ENCODE peak calls at places on chromosome 11, in nine cellular contexts. N is CD4-positive, alpha-beta memory T cell; I is breast epithelium; C is Karpas-422; R is endodermal cell; M is GM23338; S is vagina; O is A549; G is ovary. E is an unnamed sample.

GRCh38 chr11:103542851-103543250 is 433.6 kb downstream of the DYNC2H1 start:
- DNase-seq in N (no peak), I (no peak), C (no peak), R (no peak), M (no peak), S (no peak), O (no peak), G (no peak), E (no peak)

GRCh38 chr11:117658809-117659208 is 138.2 kb downstream of the DSCAML1 start:
- DNase-seq in N (no peak), I (no peak), C (no peak), R (no peak), M (no peak), S (no peak), O (no peak), G (no peak), E (no peak)

GRCh38 chr11:65298131-65298535 is 16.5 kb upstream of the CDC42EP2 start:
- DNase-seq in N (no peak), I (no peak), C (no peak), R (no peak), M (no peak), S (peak; percentile 96), O (no peak), G (peak; percentile 89), E (peak; percentile 97)

GRCh38 chr11:86460461-86461404 is 86.0 kb downstream of the CCDC81 start:
- DNase-seq in N (no peak), I (no peak), C (no peak), R (no peak), M (no peak), S (no peak), O (no peak), G (no peak), E (no peak)

GRCh38 chr11:87431386-87431785 is 393.7 kb downstream of the TMEM135 start:
- DNase-seq in N (no peak), I (no peak), C (no peak), R (no peak), M (no peak), S (no peak), O (no peak), G (no peak), E (no peak)

GRCh38 chr11:61277186-61277972 is 17.7 kb downstream of the VWCE start:
- DNase-seq in N (no peak), I (no peak), C (no peak), R (no peak), M (no peak), S (no peak), O (no peak), G (no peak), E (no peak)

GRCh38 chr11:106304274-106304673 is 226.8 kb downstream of the AASDHPPT start:
- DNase-seq in N (no peak), I (no peak), C (no peak), R (no peak), M (no peak), S (no peak), O (no peak), G (no peak), E (no peak)

GRCh38 chr11:83124631-83125424 is 32.1 kb upstream of the PCF11 start:
- DNase-seq in N (no peak), I (no peak), C (no peak), R (no peak), M (no peak), S (no peak), O (peak; percentile 21), G (no peak), E (no peak)

GRCh38 chr11:33687733-33688479 is 12.7 kb downstream of the C11orf91 start:
- DNase-seq in N (no peak), I (no peak), C (peak; percentile 75), R (peak; percentile 84), M (peak; percentile 86), S (peak; percentile 62), O (peak; percentile 76), G (peak; percentile 43), E (no peak)

GRCh38 chr11:46386005-46386331 is 4.5 kb downstream of the MDK start:
- DNase-seq in N (no peak), I (no peak), C (no peak), R (no peak), M (no peak), S (no peak), O (no peak), G (no peak), E (no peak)

GRCh38 chr11:46387456-46387855 is 4.1 kb downstream of the CHRM4 start:
- DNase-seq in N (no peak), I (no peak), C (no peak), R (no peak), M (no peak), S (no peak), O (no peak), G (no peak), E (no peak)

GRCh38 chr11:46387919-46388618 is 3.5 kb downstream of the CHRM4 start:
- DNase-seq in N (no peak), I (no peak), C (no peak), R (no peak), M (peak; percentile 34), S (no peak), O (no peak), G (no peak), E (peak; percentile 59)

GRCh38 chr11:46385169-46386004 is 3.9 kb downstream of the MDK start:
- DNase-seq in N (no peak), I (no peak), C (no peak), R (no peak), M (no peak), S (no peak), O (no peak), G (no peak), E (no peak)

DNA sequence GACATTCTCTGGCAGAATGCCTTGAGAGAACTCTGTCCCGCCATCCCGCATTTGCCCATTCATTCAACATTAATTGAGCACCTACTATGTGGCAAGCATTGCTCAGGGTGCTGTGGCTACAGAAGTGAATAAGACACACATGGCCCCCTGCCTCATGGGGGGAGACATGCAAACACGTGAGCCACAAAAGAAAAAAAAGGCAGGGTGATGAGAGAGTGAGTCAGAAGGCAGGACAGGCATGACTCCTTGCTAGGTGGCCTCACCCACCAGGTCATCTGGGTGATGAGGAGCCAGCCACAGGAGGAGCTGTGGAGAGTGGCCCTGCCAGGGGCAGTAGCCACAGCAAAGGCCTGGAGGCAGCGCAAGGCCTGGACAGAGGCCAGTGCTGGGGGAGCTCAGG is 4.9 kb downstream of the CHRM4 start:
- DNase-seq in N (no peak), I (no peak), C (no peak), R (no peak), M (no peak), S (no peak), O (peak; percentile 41), G (no peak), E (no peak)
- H3K4me1 ChIP-seq in N (peaks cover 41% of the 10 kb centered on the region), I (peaks cover 20% of the 10 kb centered on the region), C (peaks cover 29% of the 10 kb centered on the region), R (peaks cover 21% of the 10 kb centered on the region), M (peaks cover 40% of the 10 kb centered on the region), S (peaks cover 37% of the 10 kb centered on the region), O (peaks cover 29% of the 10 kb centered on the region), G (peaks cover 16% of the 10 kb centered on the region), E (no peaks in the 10 kb centered on the region)

DNA sequence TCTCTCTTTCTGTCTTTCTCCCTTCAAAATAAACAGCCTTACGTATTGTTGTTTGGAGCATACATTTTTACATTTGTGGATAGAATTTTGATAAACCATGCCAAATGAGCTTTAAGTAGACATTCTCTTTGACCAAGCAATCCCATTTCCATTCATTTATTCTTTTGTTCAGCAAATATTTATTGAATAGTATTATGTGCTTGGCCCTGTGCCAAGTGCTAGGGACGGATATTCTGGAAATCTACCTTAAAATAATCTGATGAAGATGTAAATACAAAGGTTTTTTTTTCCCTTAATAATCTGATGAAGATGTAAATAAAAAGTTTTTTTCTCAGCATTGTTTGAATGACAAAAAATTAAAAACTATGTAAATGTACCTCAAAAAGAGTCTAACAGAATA is 2.1 kb downstream of the OLFML1 start:
- DNase-seq in N (no peak), I (no peak), C (no peak), R (no peak), M (no peak), S (no peak), O (no peak), G (no peak), E (no peak)
- H3K4me3 ChIP-seq in N (no peak overlapping the region), I (peak overlapping the region; percentile 62), C (no peak overlapping the region), R (no peak overlapping the region), M (no peak overlapping the region), S (peak overlapping the region; percentile 50), O (no peak overlapping the region), G (peak overlapping the region; percentile 4), E (peak overlapping the region; percentile 50)

DNA sequence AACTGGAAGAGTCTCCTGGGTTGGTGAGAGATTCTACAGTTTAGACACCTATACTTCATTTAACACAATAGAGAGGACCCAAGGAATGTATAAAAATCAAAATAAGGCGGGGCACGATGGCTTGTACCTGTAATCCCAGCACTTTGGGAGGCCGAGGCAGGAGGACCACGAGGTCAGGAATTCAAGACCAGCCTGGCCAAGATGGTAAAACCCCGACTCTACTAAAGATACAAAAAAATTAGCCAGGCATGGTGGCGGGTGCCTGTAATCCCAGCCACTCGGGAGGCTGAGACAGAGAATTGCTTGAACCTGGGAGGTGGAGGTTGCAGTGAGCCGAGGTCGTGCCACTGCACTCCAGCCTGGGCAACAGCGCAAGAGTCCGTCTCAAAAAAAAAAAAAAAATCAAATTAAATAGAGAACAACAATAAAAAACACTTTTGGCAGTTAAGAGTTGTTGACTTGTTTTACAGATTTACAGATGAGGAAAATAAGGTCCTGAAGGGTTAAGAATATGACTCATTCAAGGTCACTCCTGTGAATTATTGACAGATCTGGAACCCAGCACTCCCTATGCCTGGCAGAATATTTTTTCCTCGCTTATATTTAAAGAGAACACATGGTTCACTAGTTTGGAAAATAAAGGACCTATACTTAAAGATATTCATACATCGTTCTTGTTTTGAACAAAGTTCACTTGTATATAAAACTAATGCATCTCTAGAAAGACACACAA is 5.2 kb downstream of the LGR4 start:
- DNase-seq in N (no peak), I (no peak), C (no peak), R (no peak), M (no peak), S (no peak), O (peak; percentile 46), G (no peak), E (no peak)
- H3K4me1 ChIP-seq in N (peaks cover 6% of the 10 kb centered on the region), I (no peaks in the 10 kb centered on the region), C (no peaks in the 10 kb centered on the region), R (peaks cover 11% of the 10 kb centered on the region), M (peaks cover 59% of the 10 kb centered on the region), S (peaks cover 53% of the 10 kb centered on the region), O (peaks cover 63% of the 10 kb centered on the region), G (peaks cover 9% of the 10 kb centered on the region), E (peaks cover 6% of the 10 kb centered on the region)

GRCh38 chr11:21541226-21541625 is 651.7 kb upstream of the ANO5 start:
- DNase-seq in N (no peak), I (no peak), C (no peak), R (no peak), M (no peak), S (no peak), O (no peak), G (no peak), E (no peak)

GRCh38 chr11:21546715-21547114 is 646.2 kb upstream of the ANO5 start:
- DNase-seq in N (no peak), I (no peak), C (no peak), R (no peak), M (no peak), S (no peak), O (no peak), G (no peak), E (no peak)

DNA sequence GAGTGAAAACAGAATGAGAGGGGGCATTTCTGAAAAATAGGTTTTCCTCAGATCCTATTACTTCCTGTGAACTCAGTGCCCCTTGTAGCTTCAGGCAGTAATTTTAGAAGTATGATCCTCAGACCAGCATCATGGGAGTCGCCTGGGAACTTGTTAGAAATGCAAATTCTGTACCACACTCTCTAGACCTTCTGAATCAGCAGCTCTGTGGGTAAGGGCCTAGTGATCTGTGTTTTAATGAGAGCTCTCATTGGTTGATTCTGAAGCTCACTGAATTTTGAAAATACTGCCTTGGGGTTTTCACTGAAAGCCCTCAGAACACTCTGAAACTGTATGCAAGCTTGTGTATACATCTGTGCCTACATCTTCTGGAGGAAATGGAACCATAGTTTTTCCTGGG is 647.2 kb upstream of the ANO5 start:
- DNase-seq in N (no peak), I (no peak), C (no peak), R (no peak), M (no peak), S (no peak), O (no peak), G (no peak), E (no peak)
- H3K4me3 ChIP-seq in N (no peak overlapping the region), I (no peak overlapping the region), C (no peak overlapping the region), R (no peak overlapping the region), M (no peak overlapping the region), S (no peak overlapping the region), O (no peak overlapping the region), G (no peak overlapping the region), E (no peak overlapping the region)